ENCODE peak calls at places on chromosomes 16 and 17, in four cellular contexts. U, Q, H and R are unnamed samples.

GRCh38 chr16:2981177-2981898 is 1.1 kb upstream of the PKMYT1 start:
- DNase-seq in U (no peak), Q (no peak), H (no peak), R (no peak)

GRCh38 chr17:49995055-49995738 is at the start of gene DLX3:
- DNase-seq in U (no peak), Q (no peak), H (peak; percentile 90), R (peak; percentile 84)

GRCh38 chr16:65117701-65118448 is 4.0 kb downstream of the CDH11 start:
- DNase-seq in U (peak; percentile 25), Q (peak; percentile 73), H (peak; percentile 67), R (peak; percentile 93)

GRCh38 chr16:58049697-58050185 is 24.2 kb downstream of the MMP15 start:
- DNase-seq in U (no peak), Q (no peak), H (no peak), R (no peak)

GRCh38 chr17:65467156-65467555 is 94.3 kb downstream of the AXIN2 start:
- DNase-seq in U (no peak), Q (no peak), H (no peak), R (no peak)

GRCh38 chr17:50534222-50534978 is 1.9 kb downstream of the EPN3 start:
- DNase-seq in U (no peak), Q (peak; percentile 18), H (no peak), R (no peak)

GRCh38 chr16:85471469-85472431 is 141.4 kb upstream of the GSE1 start:
- DNase-seq in U (no peak), Q (no peak), H (no peak), R (no peak)

GRCh38 chr17:67942810-67943209 is 53.5 kb downstream of the C17orf58 start:
- DNase-seq in U (no peak), Q (no peak), H (no peak), R (no peak)

GRCh38 chr16:80527297-80527696 is 13.5 kb upstream of the DYNLRB2 start:
- DNase-seq in U (no peak), Q (no peak), H (no peak), R (no peak)

GRCh38 chr16:1422076-1422475 is 1.5 kb upstream of the UQCC4 start:
- DNase-seq in U (no peak), Q (no peak), H (no peak), R (no peak)

GRCh38 chr17:73300392-73300791 is 11.4 kb downstream of the CDC42EP4 start:
- DNase-seq in U (no peak), Q (no peak), H (no peak), R (no peak)

GRCh38 chr16:65532218-65532617 is 410.4 kb upstream of the CDH11 start:
- DNase-seq in U (no peak), Q (no peak), H (no peak), R (no peak)

GRCh38 chr17:64994281-64994680 is 62.3 kb downstream of the GNA13 start:
- DNase-seq in U (no peak), Q (no peak), H (no peak), R (no peak)

GRCh38 chr16:59356709-59357108 is 622.6 kb upstream of the GOT2 start:
- DNase-seq in U (no peak), Q (no peak), H (no peak), R (no peak)

GRCh38 chr16:2598723-2599122 is 60.9 kb downstream of the PDPK1 start:
- DNase-seq in U (no peak), Q (no peak), H (no peak), R (no peak)

GRCh38 chr16:30104492-30104891 is 8.5 kb upstream of the YPEL3 start:
- DNase-seq in U (no peak), Q (no peak), H (no peak), R (no peak)